ENCODE peak calls at places on chromosomes 13 and 19, in five cellular contexts. N is tibial artery, G is heart right ventricle, V is esophagus squamous epithelium, X is HL-60. Z is an unnamed sample.

GRCh38 chr19:42232435-42232834 is 10.0 kb downstream of the GSK3A start:
- DNase-seq in G (no peak), V (no peak), X (no peak), N (no peak), Z (no peak)

GRCh38 chr13:93345061-93345460 is 118.5 kb downstream of the GPC6 start:
- DNase-seq in V (no peak), X (no peak), N (no peak), G (no peak), Z (no peak)

GRCh38 chr13:20492641-20493040 is 33.0 kb downstream of the CRYL1 start:
- DNase-seq in V (no peak), X (no peak), N (no peak), G (no peak), Z (no peak)

GRCh38 chr19:38209671-38210457 is 14.2 kb downstream of the DPF1 start:
- DNase-seq in X (no peak), G (peak), N (peak), V (no peak), Z (no peak)

GRCh38 chr19:33332248-33332647 is 29.9 kb upstream of the CEBPA start:
- DNase-seq in V (no peak), N (no peak), G (no peak), X (peak), Z (no peak)

GRCh38 chr13:35817642-35818576 is 313.3 kb downstream of the DCLK1 start:
- DNase-seq in N (no peak), G (no peak), X (no peak), V (no peak), Z (no peak)

GRCh38 chr13:107271226-107271625 is 703.3 kb upstream of the ARGLU1 start:
- DNase-seq in V (no peak), G (no peak), N (no peak), X (no peak), Z (no peak)

GRCh38 chr19:11041966-11042627 is 47.2 kb upstream of the LDLR start:
- DNase-seq in V (no peak), X (no peak), G (no peak), N (no peak), Z (no peak)

GRCh38 chr13:109309625-109310363 is 476.6 kb downstream of the IRS2 start:
- DNase-seq in N (no peak), G (no peak), V (no peak), X (no peak), Z (no peak)

GRCh38 chr13:100581504-100581903 is 7.1 kb downstream of the GGACT start:
- DNase-seq in V (no peak), X (no peak), G (no peak), N (no peak), Z (no peak)

GRCh38 chr13:30690282-30691188 is 44.8 kb upstream of the ALOX5AP start:
- DNase-seq in X (peak), N (peak), G (peak), V (no peak), Z (peak)

GRCh38 chr19:679418-680286 is 3.5 kb downstream of the FSTL3 start:
- DNase-seq in V (no peak), X (peak), N (peak), G (peak), Z (no peak)

GRCh38 chr13:33611016-33611805 is 206.7 kb upstream of the RFC3 start:
- DNase-seq in X (no peak), V (no peak), G (peak), N (peak), Z (no peak)

GRCh38 chr13:43802511-43802910 is 15.7 kb upstream of the ENOX1 start:
- DNase-seq in X (no peak), G (no peak), V (no peak), N (no peak), Z (no peak)

GRCh38 chr13:107956889-107957288 is 258.4 kb downstream of the LIG4 start:
- DNase-seq in X (no peak), N (no peak), V (no peak), G (no peak), Z (no peak)

GRCh38 chr13:60162096-60162495 is 1.6 kb downstream of the DIAPH3 start:
- DNase-seq in X (no peak), N (no peak), G (no peak), V (no peak), Z (no peak)

GRCh38 chr13:41061914-41062837 is 867 bp downstream of the WBP4 start:
- DNase-seq in G (no peak), N (no peak), V (no peak), X (peak), Z (no peak)

GRCh38 chr19:11963566-11964355 is 1.1 kb upstream of the ZNF763 start:
- DNase-seq in V (no peak), G (peak), N (peak), X (no peak), Z (no peak)

GRCh38 chr19:800360-801029 is 3.2 kb downstream of the PTBP1 start:
- DNase-seq in V (no peak), X (peak), G (no peak), N (no peak), Z (no peak)

GRCh38 chr19:15323496-15324235 is 8.7 kb downstream of the BRD4 start:
- DNase-seq in G (peak), X (peak), V (no peak), N (peak), Z (no peak)

GRCh38 chr19:6713773-6714692 is 6.4 kb downstream of the C3 start:
- DNase-seq in N (no peak), V (no peak), X (no peak), G (no peak), Z (no peak)

GRCh38 chr19:34774857-34775256 is 1.8 kb upstream of the ZNF599 start:
- DNase-seq in G (no peak), X (no peak), V (no peak), N (no peak), Z (no peak)

GRCh38 chr13:105773241-105773640 is 762.2 kb downstream of the EFNB2 start:
- DNase-seq in V (no peak), X (no peak), N (no peak), G (no peak), Z (no peak)

GRCh38 chr19:17090501-17091074 is 15.0 kb downstream of the MYO9B start:
- DNase-seq in N (no peak), X (no peak), V (no peak), G (no peak), Z (no peak)

GRCh38 chr19:49875801-49876421 is 1.2 kb downstream of the AKT1S1 start:
- DNase-seq in V (no peak), N (peak), X (peak), G (peak), Z (no peak)

GRCh38 chr13:87003265-87003664 is 667.9 kb upstream of the SLITRK5 start:
- DNase-seq in X (no peak), V (no peak), N (no peak), G (no peak), Z (no peak)

GRCh38 chr19:44192127-44192526 is 20.2 kb upstream of the ZNF227 start:
- DNase-seq in N (no peak), X (no peak), G (no peak), V (no peak), Z (no peak)

GRCh38 chr13:26821766-26822165 is 61.2 kb upstream of the GPR12 start:
- DNase-seq in V (no peak), N (no peak), G (no peak), X (no peak), Z (no peak)

GRCh38 chr13:51541809-51542258 is 42.4 kb upstream of the WDFY2 start:
- DNase-seq in G (peak), V (no peak), N (no peak), X (no peak), Z (no peak)

GRCh38 chr13:25170554-25171107 is 1.5 kb downstream of the AMER2 start:
- DNase-seq in V (no peak), N (no peak), X (no peak), G (no peak), Z (no peak)

GRCh38 chr19:42074513-42075363 is 1.2 kb upstream of the ZNF574 start:
- DNase-seq in V (no peak), G (no peak), X (no peak), N (no peak), Z (no peak)

GRCh38 chr19:418761-419632 is 10.1 kb upstream of the C2CD4C start:
- DNase-seq in N (no peak), X (no peak), V (no peak), G (no peak), Z (no peak)

GRCh38 chr13:21297914-21298831 is 121.7 kb downstream of the MRPL57 start:
- DNase-seq in G (peak), V (peak), N (peak), X (peak), Z (peak)

GRCh38 chr19:1590641-1591397 is 1.8 kb downstream of the MBD3 start:
- DNase-seq in G (no peak), X (no peak), N (no peak), V (no peak), Z (no peak)

GRCh38 chr19:7773841-7774240 is 10.8 kb downstream of the CLEC4M start:
- DNase-seq in G (no peak), N (no peak), X (no peak), V (no peak), Z (no peak)

GRCh38 chr19:49395581-49396407 is 7.7 kb downstream of the KASH5 start:
- DNase-seq in X (no peak), N (no peak), V (no peak), G (no peak), Z (no peak)

GRCh38 chr19:19464339-19465098 is 50.8 kb downstream of the TSSK6 start:
- DNase-seq in X (no peak), G (no peak), N (no peak), V (no peak), Z (no peak)

GRCh38 chr19:33950141-33950805 is 153.6 kb downstream of the KCTD15 start:
- DNase-seq in V (no peak), X (no peak), G (no peak), N (peak), Z (no peak)

GRCh38 chr19:4369888-4370260 is 26.5 kb downstream of the MPND start:
- DNase-seq in V (no peak), N (peak), X (peak), G (peak), Z (no peak)

GRCh38 chr19:13817018-13817614 is 21.9 kb downstream of the ZSWIM4 start:
- DNase-seq in V (no peak), G (no peak), X (no peak), N (no peak), Z (no peak)
- H3K4me3 ChIP-seq in V (peak), G (no peak), X (no peak), N (no peak), Z (no peak)

GRCh38 chr19:56332695-56333094 is 18.1 kb upstream of the ZSCAN5A start:
- DNase-seq in N (no peak), G (no peak), V (no peak), X (no peak), Z (no peak)

GRCh38 chr19:56333506-56333905 is 18.9 kb upstream of the ZSCAN5A start:
- DNase-seq in N (no peak), V (no peak), X (peak), G (no peak), Z (peak)
- TF ChIP-seq CTCF in N (no peak), V (peak), X (peak), G (peak), Z (peak)

DNA sequence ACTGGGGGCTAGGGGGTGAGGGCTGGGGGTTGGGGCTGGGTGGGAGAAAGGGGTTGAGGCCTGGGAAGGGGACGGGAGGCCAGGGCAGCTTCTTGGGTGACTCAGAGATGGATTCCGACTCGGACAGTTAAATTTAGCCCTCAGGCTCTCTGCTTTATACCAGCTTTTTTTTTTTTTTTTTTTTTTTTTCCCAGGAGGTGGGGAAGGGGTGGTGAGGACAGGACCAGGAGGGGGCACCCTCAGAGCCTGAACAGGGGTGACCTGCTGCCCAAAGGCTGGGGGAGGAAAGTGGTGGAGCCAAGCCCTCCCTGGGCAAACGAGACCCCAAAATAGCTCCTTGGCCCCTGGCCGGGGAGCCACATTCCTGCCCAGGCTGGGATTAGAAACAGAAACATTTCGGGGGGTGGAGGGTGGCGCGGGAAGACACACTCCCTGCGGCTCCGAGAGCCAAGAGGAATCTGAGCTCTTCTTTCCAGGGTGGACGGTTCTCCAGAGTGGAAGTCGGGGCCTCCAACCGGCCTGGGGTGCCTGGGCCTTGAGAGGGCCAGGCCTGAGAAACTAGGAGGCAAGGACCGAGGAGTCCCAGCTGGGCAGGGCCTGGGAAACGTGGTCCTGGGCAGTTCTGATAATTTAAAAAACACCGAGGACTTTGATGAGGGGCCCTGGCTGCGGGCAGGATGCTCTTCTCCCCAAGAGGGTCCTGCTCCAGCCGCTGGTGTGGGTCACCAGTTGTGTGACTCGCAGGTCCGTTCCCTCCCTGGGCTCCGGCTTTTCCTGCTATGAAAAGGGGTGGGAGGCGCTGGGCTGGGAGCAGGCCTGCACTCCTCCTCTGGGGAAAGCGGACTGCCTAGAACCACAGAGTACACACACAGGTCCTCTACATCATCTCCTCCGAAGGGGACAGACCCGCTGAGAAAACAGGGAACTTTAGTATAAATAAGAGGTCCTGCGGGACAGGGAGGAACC is 813 bp upstream of the DMPK start:
- DNase-seq in N (peak), G (peak), V (no peak), X (no peak), Z (no peak)
- H3K4me3 ChIP-seq in N (peak), G (no peak), V (no peak), X (no peak), Z (no peak)

GRCh38 chr13:111604087-111604486 is 283.6 kb downstream of the TEX29 start:
- DNase-seq in V (no peak), N (no peak), X (no peak), G (no peak), Z (no peak)
- TF ChIP-seq CTCF in V (no peak), N (no peak), X (no peak), G (no peak), Z (no peak)

GRCh38 chr19:45508931-45509691 is 1.8 kb downstream of the VASP start:
- DNase-seq in G (peak), X (peak), V (no peak), N (peak), Z (peak)
- H3K4me3 ChIP-seq in G (peak), X (peak), V (peak), N (peak), Z (peak)

GRCh38 chr13:28268800-28269223 is 130.5 kb downstream of the PAN3 start:
- DNase-seq in X (peak), G (no peak), N (no peak), V (no peak), Z (peak)

DNA sequence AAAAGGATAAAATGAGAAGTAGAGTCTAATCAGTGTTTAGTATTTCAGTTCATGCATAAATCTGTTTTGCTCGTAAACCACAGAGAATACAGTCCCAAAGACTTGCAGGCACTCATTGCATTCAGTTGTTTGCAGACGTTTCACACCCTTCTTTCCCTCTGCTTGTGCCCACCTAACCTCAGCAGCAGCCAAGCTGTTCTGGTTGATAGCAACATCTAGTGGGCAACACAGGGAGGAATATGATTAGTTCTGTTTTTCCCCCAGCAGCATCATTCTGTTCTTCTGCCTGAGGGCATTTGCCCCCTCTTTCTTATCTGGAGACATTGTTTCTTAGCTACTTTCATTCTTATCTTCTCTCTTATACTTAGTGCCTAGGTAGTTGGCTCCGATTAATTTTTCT is 135.6 kb downstream of the PAN3 start:
- DNase-seq in N (no peak), V (no peak), G (no peak), X (no peak), Z (no peak)
- TF ChIP-seq CTCF in N (no peak), V (no peak), G (no peak), X (no peak), Z (peak)

GRCh38 chr19:51417107-51417806 is at the start of gene SIGLEC10:
- DNase-seq in X (peak), N (no peak), G (peak), V (peak), Z (no peak)

GRCh38 chr19:51418707-51419106 is 1.3 kb upstream of the SIGLEC10 start:
- DNase-seq in X (no peak), V (no peak), G (no peak), N (no peak), Z (no peak)

GRCh38 chr19:51410950-51411748 is 6.3 kb downstream of the SIGLEC10 start:
- DNase-seq in G (no peak), X (no peak), V (no peak), N (no peak), Z (no peak)

GRCh38 chr19:51417807-51418152 is 338 bp upstream of the SIGLEC10 start:
- DNase-seq in X (no peak), V (no peak), N (no peak), G (no peak), Z (no peak)

DNA sequence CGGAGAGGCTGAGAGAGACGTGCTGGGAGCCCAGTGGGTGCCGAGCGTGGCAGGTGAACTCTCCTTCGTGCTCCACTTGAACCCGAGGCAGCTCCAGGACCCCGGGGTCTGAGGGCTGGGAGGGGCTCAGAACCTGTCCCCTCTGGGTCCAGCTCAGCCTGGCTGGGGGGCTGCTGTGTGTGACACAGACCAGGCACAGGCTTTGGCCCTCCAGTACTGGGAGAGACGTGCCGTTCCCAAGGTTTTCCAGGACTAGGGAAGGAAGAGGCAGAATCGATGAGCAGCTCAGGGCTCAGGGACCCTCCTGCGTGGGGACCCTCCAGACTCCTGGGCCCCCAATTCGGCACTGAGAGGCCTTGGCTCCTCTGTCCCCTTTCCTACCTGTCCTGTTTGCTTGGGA is 2.3 kb downstream of the SIGLEC10 start:
- DNase-seq in G (no peak), X (no peak), V (no peak), N (no peak), Z (no peak)
- H3K4me3 ChIP-seq in G (no peak), X (no peak), V (no peak), N (no peak), Z (no peak)

Z was measured in GM12864.